ENCODE peak calls at places on chromosomes 16 and 17, in six cellular contexts. I is RWPE1; H is left ventricle myocardium superior; M is activated naive CD8-positive, alpha-beta T cell treated with anti-CD3 and anti-CD28 coated beads, Interleukin-2, amount 10 ng/mL, durations not matched to agents 7 days and 5 days; R is posterior cingulate gyrus; K is T-helper 2 cell. P is an unnamed sample.

GRCh38 chr17:1373710-1374237 is 26.2 kb downstream of the YWHAE start:
- DNase-seq in M (no peak), R (no peak), H (no peak), I (no peak), K (no peak), P (no peak)

GRCh38 chr17:32494621-32495346 is 8.0 kb downstream of the CDK5R1 start:
- DNase-seq in H (no peak), R (peak; percentile 92), M (no peak), I (no peak), K (no peak), P (no peak)

GRCh38 chr17:12985431-12986285 is 32.2 kb downstream of the ELAC2 start:
- DNase-seq in H (no peak), R (peak; percentile 63), I (no peak), M (no peak), K (no peak), P (no peak)

GRCh38 chr16:54397190-54397835 is 110.7 kb upstream of the IRX3 start:
- DNase-seq in H (no peak), R (no peak), I (no peak), M (no peak), K (no peak), P (no peak)

GRCh38 chr17:13337864-13338371 is 263.8 kb downstream of the HS3ST3A1 start:
- DNase-seq in R (no peak), M (no peak), K (peak; percentile 33), I (peak; percentile 50), H (no peak), P (no peak)

GRCh38 chr17:238071-238963 is 56.9 kb upstream of the DOC2B start:
- DNase-seq in K (no peak), H (no peak), R (no peak), M (no peak), I (no peak), P (peak; percentile 30)

GRCh38 chr16:3459401-3460090 is 16.1 kb downstream of the NAA60 start:
- DNase-seq in M (no peak), K (peak; percentile 74), R (no peak), I (no peak), H (no peak), P (no peak)

GRCh38 chr16:87789437-87790277 is 23.9 kb upstream of the KLHDC4 start:
- DNase-seq in H (no peak), R (no peak), K (no peak), M (no peak), I (peak; percentile 94), P (no peak)

GRCh38 chr17:9309216-9309615 is 266.4 kb downstream of the STX8 start:
- DNase-seq in K (no peak), H (no peak), I (no peak), M (no peak), R (no peak), P (no peak)

GRCh38 chr17:29873476-29873875 is 56.6 kb downstream of the SSH2 start:
- DNase-seq in K (no peak), M (no peak), H (no peak), R (no peak), I (no peak), P (no peak)

GRCh38 chr16:65306722-65307121 is 184.9 kb upstream of the CDH11 start:
- DNase-seq in H (no peak), M (no peak), R (no peak), I (no peak), K (no peak), P (no peak)

GRCh38 chr17:50768348-50768761 is 1.0 kb upstream of the ANKRD40CL start:
- DNase-seq in H (no peak), I (peak; percentile 65), K (no peak), M (no peak), R (no peak), P (peak; percentile 66)

GRCh38 chr17:1561420-1562177 is 993 bp downstream of the PITPNA start:
- DNase-seq in K (peak; percentile 53), M (peak; percentile 73), R (peak; percentile 72), I (peak; percentile 44), H (peak; percentile 59), P (peak; percentile 61)

GRCh38 chr17:50046179-50046578 is 9.7 kb upstream of the ITGA3 start:
- DNase-seq in M (no peak), R (no peak), I (no peak), K (no peak), H (no peak), P (no peak)

GRCh38 chr16:53090591-53091507 is 36.1 kb downstream of the CHD9 start:
- DNase-seq in R (peak; percentile 94), H (peak; percentile 92), I (peak; percentile 45), K (peak; percentile 68), M (no peak), P (peak; percentile 87)

GRCh38 chr16:87543436-87544191 is 50.8 kb upstream of the ZCCHC14 start:
- DNase-seq in M (no peak), I (no peak), H (no peak), R (no peak), K (peak; percentile 13), P (no peak)

GRCh38 chr17:63445571-63446217 is 412 bp downstream of the CYB561 start:
- DNase-seq in H (peak; percentile 40), K (no peak), I (peak; percentile 77), R (peak; percentile 70), M (no peak), P (peak; percentile 58)

GRCh38 chr17:524570-524969 is 172.0 kb upstream of the RPH3AL start:
- DNase-seq in I (no peak), R (no peak), K (no peak), H (no peak), M (no peak), P (no peak)

GRCh38 chr17:37300683-37301082 is 75.1 kb upstream of the C17orf78 start:
- DNase-seq in M (no peak), K (no peak), I (no peak), H (no peak), R (no peak), P (no peak)

GRCh38 chr16:58032710-58033293 is 7.2 kb downstream of the MMP15 start:
- DNase-seq in K (no peak), R (peak; percentile 82), H (peak; percentile 81), M (no peak), I (no peak), P (peak; percentile 70)

GRCh38 chr16:64738321-64738960 is 383.4 kb downstream of the CDH11 start:
- DNase-seq in K (no peak), M (no peak), H (no peak), R (no peak), I (peak; percentile 1), P (no peak)

GRCh38 chr16:3149630-3150345 is 15.0 kb downstream of the ZNF213 start:
- DNase-seq in H (peak; percentile 87), I (peak; percentile 61), K (peak; percentile 59), M (peak; percentile 77), R (peak; percentile 91), P (peak; percentile 83)

GRCh38 chr17:75742337-75742736 is 21.1 kb downstream of the ITGB4 start:
- DNase-seq in I (no peak), M (no peak), K (no peak), R (no peak), H (no peak), P (no peak)

GRCh38 chr16:88865310-88865709 is 1.1 kb downstream of the PABPN1L start:
- DNase-seq in K (no peak), R (no peak), I (no peak), H (no peak), M (no peak), P (no peak)

GRCh38 chr17:59084154-59084553 is 22.5 kb downstream of the TRIM37 start:
- DNase-seq in R (no peak), I (no peak), H (no peak), K (no peak), M (no peak), P (no peak)

GRCh38 chr16:55717326-55717725 is 61.5 kb downstream of the SLC6A2 start:
- DNase-seq in R (no peak), K (no peak), M (no peak), H (no peak), I (no peak), P (no peak)

GRCh38 chr16:22325598-22326368 is 28.6 kb downstream of the POLR3E start:
- DNase-seq in R (no peak), H (no peak), K (no peak), I (no peak), M (no peak), P (no peak)

GRCh38 chr17:41067281-41067680 is 1.6 kb upstream of the KRTAP2-4 start:
- DNase-seq in H (no peak), I (no peak), R (no peak), M (no peak), K (no peak), P (no peak)

GRCh38 chr16:964696-965395 is 5.9 kb downstream of the LMF1 start:
- DNase-seq in I (no peak), R (peak; percentile 74), M (no peak), H (no peak), K (peak; percentile 97), P (peak; percentile 75)

GRCh38 chr16:12470311-12471229 is 333.1 kb downstream of the CPPED1 start:
- DNase-seq in M (no peak), R (peak; percentile 79), K (no peak), I (no peak), H (peak; percentile 85), P (no peak)

GRCh38 chr17:28750178-28751047 is 6.6 kb downstream of the TRAF4 start:
- DNase-seq in R (peak; percentile 98), I (peak; percentile 69), M (peak; percentile 88), K (peak; percentile 83), H (peak; percentile 95), P (peak; percentile 97)

GRCh38 chr17:13671771-13672170 is 70.0 kb upstream of the HS3ST3A1 start:
- DNase-seq in R (peak; percentile 35), I (peak; percentile 9), M (no peak), H (no peak), K (peak; percentile 57), P (no peak)

GRCh38 chr16:70512456-70512855 is 10.9 kb downstream of the COG4 start:
- DNase-seq in I (peak; percentile 79), H (no peak), R (no peak), M (no peak), K (no peak), P (no peak)

GRCh38 chr16:89110641-89111040 is 17.0 kb downstream of the ACSF3 start:
- DNase-seq in R (peak; percentile 53), M (no peak), I (no peak), K (no peak), H (peak; percentile 25), P (peak; percentile 12)

GRCh38 chr17:55769625-55770000 is 18.8 kb downstream of the PCTP start:
- DNase-seq in R (no peak), M (no peak), H (no peak), I (peak; percentile 23), K (no peak), P (no peak)

GRCh38 chr17:43556292-43556691 is 10.2 kb upstream of the ETV4 start:
- DNase-seq in H (no peak), M (no peak), R (no peak), I (peak; percentile 71), K (peak; percentile 29), P (peak; percentile 65)

GRCh38 chr16:57600048-57600835 is 28.2 kb upstream of the ADGRG1 start:
- DNase-seq in H (peak; percentile 53), M (peak; percentile 61), K (peak; percentile 57), I (peak; percentile 62), R (peak; percentile 77), P (peak; percentile 74)

GRCh38 chr16:80280557-80280956 is 260.2 kb upstream of the DYNLRB2 start:
- DNase-seq in M (no peak), K (no peak), I (no peak), R (no peak), H (no peak), P (no peak)

P was measured in lower lobe of right lung.